ENCODE peak calls at places on chromosomes 7 and 10, in ten cellular contexts. One of them, this sample, is unnamed.

GRCh38 chr7:38169862-38170261 is 8.2 kb upstream of the STARD3NL start:
- DNase-seq in foreskin melanocyte: peak
- DNase-seq in left ventricle myocardium inferior: no peak
- DNase-seq in renal cortical epithelial cell: peak
- DNase-seq in RKO: peak
- DNase-seq in body of pancreas: no peak
- DNase-seq in fibroblast of the conjunctiva: peak
- DNase-seq in caudate nucleus: no peak
- DNase-seq in activated naive CD8-positive, alpha-beta T cell treated with anti-CD3 and anti-CD28 coated beads for 36 hours: no peak
- DNase-seq in globus pallidus: no peak
- DNase-seq in this sample: no peak

GRCh38 chr7:7188742-7189141 is 6.4 kb downstream of the C1GALT1 start:
- DNase-seq in caudate nucleus: no peak
- DNase-seq in globus pallidus: no peak
- DNase-seq in foreskin melanocyte: no peak
- DNase-seq in fibroblast of the conjunctiva: no peak
- DNase-seq in activated naive CD8-positive, alpha-beta T cell treated with anti-CD3 and anti-CD28 coated beads for 36 hours: no peak
- DNase-seq in RKO: no peak
- DNase-seq in renal cortical epithelial cell: no peak
- DNase-seq in left ventricle myocardium inferior: no peak
- DNase-seq in body of pancreas: no peak
- DNase-seq in this sample: no peak

GRCh38 chr10:111128331-111129167 is 51.7 kb downstream of the ADRA2A start:
- DNase-seq in renal cortical epithelial cell: peak
- DNase-seq in foreskin melanocyte: no peak
- DNase-seq in left ventricle myocardium inferior: no peak
- DNase-seq in body of pancreas: peak
- DNase-seq in globus pallidus: peak
- DNase-seq in RKO: peak
- DNase-seq in activated naive CD8-positive, alpha-beta T cell treated with anti-CD3 and anti-CD28 coated beads for 36 hours: no peak
- DNase-seq in caudate nucleus: peak
- DNase-seq in fibroblast of the conjunctiva: no peak
- DNase-seq in this sample: no peak

GRCh38 chr10:7546365-7546967 is 120.3 kb downstream of the ITIH5 start:
- DNase-seq in globus pallidus: no peak
- DNase-seq in renal cortical epithelial cell: no peak
- DNase-seq in caudate nucleus: no peak
- DNase-seq in left ventricle myocardium inferior: no peak
- DNase-seq in activated naive CD8-positive, alpha-beta T cell treated with anti-CD3 and anti-CD28 coated beads for 36 hours: no peak
- DNase-seq in fibroblast of the conjunctiva: no peak
- DNase-seq in body of pancreas: no peak
- DNase-seq in foreskin melanocyte: no peak
- DNase-seq in RKO: no peak
- DNase-seq in this sample: no peak

GRCh38 chr7:65265959-65266519 is 107.6 kb upstream of the ZNF92 start:
- DNase-seq in RKO: no peak
- DNase-seq in activated naive CD8-positive, alpha-beta T cell treated with anti-CD3 and anti-CD28 coated beads for 36 hours: no peak
- DNase-seq in fibroblast of the conjunctiva: no peak
- DNase-seq in globus pallidus: no peak
- DNase-seq in foreskin melanocyte: no peak
- DNase-seq in body of pancreas: no peak
- DNase-seq in caudate nucleus: no peak
- DNase-seq in left ventricle myocardium inferior: no peak
- DNase-seq in renal cortical epithelial cell: no peak
- DNase-seq in this sample: no peak

GRCh38 chr10:79146611-79147130 is 77.9 kb downstream of the ZMIZ1 start:
- DNase-seq in left ventricle myocardium inferior: peak
- DNase-seq in fibroblast of the conjunctiva: no peak
- DNase-seq in activated naive CD8-positive, alpha-beta T cell treated with anti-CD3 and anti-CD28 coated beads for 36 hours: peak
- DNase-seq in caudate nucleus: peak
- DNase-seq in foreskin melanocyte: peak
- DNase-seq in renal cortical epithelial cell: peak
- DNase-seq in body of pancreas: peak
- DNase-seq in globus pallidus: peak
- DNase-seq in RKO: no peak
- DNase-seq in this sample: peak

GRCh38 chr7:932651-932975 is 21.9 kb downstream of the ADAP1 start:
- DNase-seq in activated naive CD8-positive, alpha-beta T cell treated with anti-CD3 and anti-CD28 coated beads for 36 hours: no peak
- DNase-seq in RKO: no peak
- DNase-seq in fibroblast of the conjunctiva: no peak
- DNase-seq in globus pallidus: no peak
- DNase-seq in body of pancreas: no peak
- DNase-seq in foreskin melanocyte: no peak
- DNase-seq in renal cortical epithelial cell: no peak
- DNase-seq in left ventricle myocardium inferior: no peak
- DNase-seq in caudate nucleus: no peak
- DNase-seq in this sample: no peak

GRCh38 chr7:156903232-156903909 is 10.4 kb upstream of the LMBR1 start:
- DNase-seq in activated naive CD8-positive, alpha-beta T cell treated with anti-CD3 and anti-CD28 coated beads for 36 hours: no peak
- DNase-seq in RKO: peak
- DNase-seq in globus pallidus: no peak
- DNase-seq in body of pancreas: no peak
- DNase-seq in fibroblast of the conjunctiva: peak
- DNase-seq in left ventricle myocardium inferior: peak
- DNase-seq in foreskin melanocyte: no peak
- DNase-seq in caudate nucleus: no peak
- DNase-seq in renal cortical epithelial cell: no peak
- DNase-seq in this sample: no peak

GRCh38 chr10:95341716-95342130 is 50.9 kb upstream of the PDLIM1 start:
- DNase-seq in globus pallidus: no peak
- DNase-seq in RKO: no peak
- DNase-seq in caudate nucleus: no peak
- DNase-seq in body of pancreas: no peak
- DNase-seq in foreskin melanocyte: no peak
- DNase-seq in left ventricle myocardium inferior: no peak
- DNase-seq in fibroblast of the conjunctiva: peak
- DNase-seq in activated naive CD8-positive, alpha-beta T cell treated with anti-CD3 and anti-CD28 coated beads for 36 hours: no peak
- DNase-seq in renal cortical epithelial cell: no peak
- DNase-seq in this sample: no peak

GRCh38 chr7:112060625-112061024 is 145.6 kb downstream of the DOCK4 start:
- DNase-seq in fibroblast of the conjunctiva: no peak
- DNase-seq in RKO: no peak
- DNase-seq in globus pallidus: no peak
- DNase-seq in renal cortical epithelial cell: no peak
- DNase-seq in activated naive CD8-positive, alpha-beta T cell treated with anti-CD3 and anti-CD28 coated beads for 36 hours: no peak
- DNase-seq in caudate nucleus: no peak
- DNase-seq in body of pancreas: no peak
- DNase-seq in left ventricle myocardium inferior: no peak
- DNase-seq in foreskin melanocyte: no peak
- DNase-seq in this sample: no peak

GRCh38 chr10:132408367-132408781 is 11.4 kb downstream of the PWWP2B start:
- DNase-seq in globus pallidus: no peak
- DNase-seq in RKO: no peak
- DNase-seq in foreskin melanocyte: no peak
- DNase-seq in caudate nucleus: peak
- DNase-seq in left ventricle myocardium inferior: no peak
- DNase-seq in renal cortical epithelial cell: no peak
- DNase-seq in fibroblast of the conjunctiva: no peak
- DNase-seq in activated naive CD8-positive, alpha-beta T cell treated with anti-CD3 and anti-CD28 coated beads for 36 hours: peak
- DNase-seq in body of pancreas: peak
- DNase-seq in this sample: no peak

GRCh38 chr7:132049462-132050304 is 493.3 kb upstream of the PODXL start:
- DNase-seq in caudate nucleus: no peak
- DNase-seq in activated naive CD8-positive, alpha-beta T cell treated with anti-CD3 and anti-CD28 coated beads for 36 hours: peak
- DNase-seq in left ventricle myocardium inferior: no peak
- DNase-seq in RKO: peak
- DNase-seq in fibroblast of the conjunctiva: no peak
- DNase-seq in foreskin melanocyte: no peak
- DNase-seq in globus pallidus: no peak
- DNase-seq in body of pancreas: peak
- DNase-seq in renal cortical epithelial cell: peak
- DNase-seq in this sample: no peak

GRCh38 chr10:114023198-114023597 is 20.5 kb upstream of the ADRB1 start:
- DNase-seq in activated naive CD8-positive, alpha-beta T cell treated with anti-CD3 and anti-CD28 coated beads for 36 hours: no peak
- DNase-seq in left ventricle myocardium inferior: no peak
- DNase-seq in renal cortical epithelial cell: no peak
- DNase-seq in caudate nucleus: no peak
- DNase-seq in body of pancreas: no peak
- DNase-seq in globus pallidus: no peak
- DNase-seq in RKO: no peak
- DNase-seq in fibroblast of the conjunctiva: peak
- DNase-seq in foreskin melanocyte: peak
- DNase-seq in this sample: no peak

GRCh38 chr10:65313406-65313805 is 1612.4 kb upstream of the LRRTM3 start:
- DNase-seq in body of pancreas: no peak
- DNase-seq in left ventricle myocardium inferior: no peak
- DNase-seq in fibroblast of the conjunctiva: no peak
- DNase-seq in foreskin melanocyte: no peak
- DNase-seq in globus pallidus: no peak
- DNase-seq in activated naive CD8-positive, alpha-beta T cell treated with anti-CD3 and anti-CD28 coated beads for 36 hours: no peak
- DNase-seq in RKO: peak
- DNase-seq in caudate nucleus: no peak
- DNase-seq in renal cortical epithelial cell: peak
- DNase-seq in this sample: no peak

GRCh38 chr7:65731562-65732035 is 141.3 kb upstream of the VKORC1L1 start:
- DNase-seq in body of pancreas: peak
- DNase-seq in fibroblast of the conjunctiva: no peak
- DNase-seq in activated naive CD8-positive, alpha-beta T cell treated with anti-CD3 and anti-CD28 coated beads for 36 hours: peak
- DNase-seq in caudate nucleus: peak
- DNase-seq in renal cortical epithelial cell: no peak
- DNase-seq in foreskin melanocyte: no peak
- DNase-seq in RKO: no peak
- DNase-seq in globus pallidus: no peak
- DNase-seq in left ventricle myocardium inferior: peak
- DNase-seq in this sample: no peak

GRCh38 chr10:4132216-4132556 is 347.2 kb upstream of the KLF6 start:
- DNase-seq in left ventricle myocardium inferior: no peak
- DNase-seq in activated naive CD8-positive, alpha-beta T cell treated with anti-CD3 and anti-CD28 coated beads for 36 hours: no peak
- DNase-seq in caudate nucleus: no peak
- DNase-seq in fibroblast of the conjunctiva: no peak
- DNase-seq in body of pancreas: no peak
- DNase-seq in renal cortical epithelial cell: no peak
- DNase-seq in foreskin melanocyte: no peak
- DNase-seq in globus pallidus: no peak
- DNase-seq in RKO: no peak
- DNase-seq in this sample: no peak